ENCODE peak calls at places on chromosomes 5 and 9, in eight cellular contexts. Q, A, G, C, V, R, W and B are unnamed samples.
A peak's percentile ranks its signal among the peaks of the same experiment; 100 is the strongest.

GRCh38 chr5:175479125-175479881 is 943 bp downstream of the SFXN1 start:
- DNase-seq in Q (no peak), A (no peak), G (no peak), C (no peak), V (no peak), R (no peak), W (no peak), B (no peak)

GRCh38 chr5:80566711-80567259 is 3.3 kb downstream of the ANKRD34B start:
- DNase-seq in Q (no peak), A (no peak), G (no peak), C (peak; percentile 28), V (no peak), R (no peak), W (no peak), B (no peak)

GRCh38 chr9:108445431-108446018 is 410.3 kb downstream of the ACTL7B start:
- DNase-seq in Q (no peak), A (no peak), G (no peak), C (no peak), V (peak; percentile 99), R (no peak), W (no peak), B (no peak)

GRCh38 chr5:141734501-141735231 is 52.6 kb upstream of the ARAP3 start:
- DNase-seq in Q (no peak), A (peak; percentile 78), G (peak; percentile 20), C (peak; percentile 52), V (peak; percentile 29), R (peak; percentile 25), W (peak; percentile 66), B (peak; percentile 55)

GRCh38 chr5:1704676-1705075 is 95.0 kb downstream of the MRPL36 start:
- DNase-seq in Q (no peak), A (no peak), G (no peak), C (no peak), V (no peak), R (no peak), W (no peak), B (no peak)

GRCh38 chr5:116861662-116862061 is 287.0 kb upstream of the SEMA6A start:
- DNase-seq in Q (no peak), A (no peak), G (no peak), C (no peak), V (no peak), R (no peak), W (no peak), B (no peak)

GRCh38 chr9:113906411-113907110 is 30.5 kb downstream of the ZNF618 start:
- DNase-seq in Q (no peak), A (peak; percentile 56), G (no peak), C (no peak), V (no peak), R (no peak), W (peak; percentile 23), B (no peak)

GRCh38 chr5:173873296-173873922 is 14.7 kb upstream of the CPEB4 start:
- DNase-seq in Q (no peak), A (no peak), G (no peak), C (no peak), V (no peak), R (no peak), W (no peak), B (no peak)

GRCh38 chr5:172004824-172005237 is 1.6 kb downstream of the FBXW11 start:
- DNase-seq in Q (peak; percentile 28), A (no peak), G (no peak), C (peak; percentile 33), V (no peak), R (peak; percentile 43), W (no peak), B (peak; percentile 7)

GRCh38 chr9:16125637-16126036 is 572.8 kb downstream of the CCDC171 start:
- DNase-seq in Q (no peak), A (peak; percentile 60), G (no peak), C (no peak), V (no peak), R (no peak), W (no peak), B (no peak)